ENCODE peak calls at places on chromosome 22, in six cellular contexts. S is fibroblast of the aortic adventitia, B is osteocyte, A is GM13976, H is heart left ventricle, N is kidney epithelial cell. Y is an unnamed sample.

GRCh38 chr22:45455621-45456020 is 42.1 kb downstream of the RIBC2 start:
- DNase-seq in S (no peak), B (no peak), A (no peak), H (no peak), N (no peak), Y (no peak)

GRCh38 chr22:28927526-28928089 is 44.2 kb downstream of the ZNRF3 start:
- DNase-seq in S (no peak), B (no peak), A (no peak), H (no peak), N (no peak), Y (no peak)

GRCh38 chr22:47465809-47466208 is 703.4 kb downstream of the TBC1D22A start:
- DNase-seq in S (no peak), B (no peak), A (no peak), H (no peak), N (no peak), Y (no peak)

GRCh38 chr22:25839755-25840154 is 97.8 kb downstream of the MYO18B start:
- DNase-seq in S (no peak), B (peak; percentile 56), A (no peak), H (no peak), N (no peak), Y (no peak)

GRCh38 chr22:32018056-32018455 is 25.0 kb upstream of the SLC5A1 start:
- DNase-seq in S (peak; percentile 33), B (no peak), A (no peak), H (no peak), N (no peak), Y (no peak)

GRCh38 chr22:37566903-37567798 is 6.9 kb downstream of the CDC42EP1 start:
- DNase-seq in S (peak; percentile 59), B (no peak), A (peak; percentile 93), H (peak; percentile 75), N (no peak), Y (peak; percentile 86)

GRCh38 chr22:47369020-47369419 is 606.6 kb downstream of the TBC1D22A start:
- DNase-seq in S (no peak), B (peak; percentile 74), A (no peak), H (no peak), N (no peak), Y (peak; percentile 42)

GRCh38 chr22:38034278-38034882 is 22.8 kb upstream of the PICK1 start:
- DNase-seq in S (peak; percentile 91), B (no peak), A (peak; percentile 66), H (peak; percentile 78), N (peak; percentile 73), Y (no peak)

GRCh38 chr22:46596032-46596441 is 24.1 kb upstream of the GRAMD4 start:
- DNase-seq in S (no peak), B (no peak), A (no peak), H (peak; percentile 95), N (peak; percentile 31), Y (no peak)

GRCh38 chr22:37314315-37315046 is 32.2 kb downstream of the CYTH4 start:
- DNase-seq in S (no peak), B (no peak), A (peak; percentile 73), H (no peak), N (no peak), Y (no peak)

GRCh38 chr22:38282397-38282796 is 9.6 kb upstream of the TMEM184B start:
- DNase-seq in S (no peak), B (no peak), A (no peak), H (no peak), N (no peak), Y (no peak)

GRCh38 chr22:25488244-25489020 is 76.0 kb upstream of the GRK3 start:
- DNase-seq in S (peak; percentile 80), B (peak; percentile 89), A (no peak), H (peak; percentile 83), N (peak; percentile 86), Y (no peak)

GRCh38 chr22:35971418-35972119 is 57.1 kb downstream of the RBFOX2 start:
- DNase-seq in S (peak; percentile 98), B (peak; percentile 85), A (no peak), H (no peak), N (peak; percentile 10), Y (no peak)

GRCh38 chr22:27089303-27089702 is 431.9 kb downstream of the MIAT start:
- DNase-seq in S (no peak), B (no peak), A (no peak), H (no peak), N (no peak), Y (no peak)

GRCh38 chr22:30553971-30554370 is 7.4 kb upstream of the SEC14L6 start:
- DNase-seq in S (no peak), B (no peak), A (no peak), H (no peak), N (no peak), Y (no peak)

GRCh38 chr22:24503851-24504170 is 8.7 kb downstream of the UPB1 start:
- DNase-seq in S (no peak), B (no peak), A (no peak), H (no peak), N (no peak), Y (no peak)

GRCh38 chr22:44574581-44575343 is 76.7 kb upstream of the RTL6 start:
- DNase-seq in S (peak; percentile 34), B (no peak), A (no peak), H (peak; percentile 25), N (no peak), Y (peak; percentile 55)

GRCh38 chr22:17237031-17237668 is 17.9 kb upstream of the ADA2 start:
- DNase-seq in S (no peak), B (no peak), A (peak; percentile 84), H (no peak), N (no peak), Y (no peak)

GRCh38 chr22:46036558-46037408 is 59.8 kb upstream of the WNT7B start:
- DNase-seq in S (no peak), B (no peak), A (no peak), H (no peak), N (no peak), Y (no peak)

GRCh38 chr22:46309526-46310085 is 12.9 kb downstream of the GTSE1 start:
- DNase-seq in S (no peak), B (no peak), A (no peak), H (no peak), N (no peak), Y (no peak)

GRCh38 chr22:34804588-34804987 is 261.4 kb upstream of the ISX start:
- DNase-seq in S (no peak), B (no peak), A (no peak), H (no peak), N (no peak), Y (no peak)

GRCh38 chr22:40753114-40753513 is 66.0 kb downstream of the SLC25A17 start:
- DNase-seq in S (no peak), B (no peak), A (no peak), H (no peak), N (no peak), Y (no peak)

GRCh38 chr22:39353346-39353745 is 3.6 kb downstream of the SYNGR1 start:
- DNase-seq in S (no peak), B (no peak), A (no peak), H (no peak), N (no peak), Y (no peak)
- TF ChIP-seq CTCF in S (no peak), B (no peak), A (no peak), H (no peak), N (no peak), Y (no peak)

GRCh38 chr22:43187171-43188099 is 501 bp upstream of the TTLL12 start:
- DNase-seq in S (peak; percentile 91), B (peak; percentile 99), A (peak; percentile 98), H (peak; percentile 97), N (peak; percentile 58), Y (peak; percentile 97)
- TF ChIP-seq CTCF in S (peak; percentile 28), B (peak; percentile 77), A (peak; percentile 92), H (peak; percentile 80), N (peak; percentile 47), Y (peak; percentile 84)

GRCh38 chr22:20184501-20185145 is 33.8 kb upstream of the CCDC188 start:
- DNase-seq in S (no peak), B (no peak), A (no peak), H (no peak), N (no peak), Y (no peak)

GRCh38 chr22:20186871-20187546 is 36.2 kb upstream of the CCDC188 start:
- DNase-seq in S (no peak), B (no peak), A (no peak), H (no peak), N (no peak), Y (no peak)

GRCh38 chr22:20185750-20186149 is 34.9 kb upstream of the CCDC188 start:
- DNase-seq in S (no peak), B (no peak), A (no peak), H (no peak), N (no peak), Y (no peak)

GRCh38 chr22:20187777-20188566 is 37.1 kb upstream of the CCDC188 start:
- DNase-seq in S (no peak), B (no peak), A (no peak), H (peak; percentile 45), N (no peak), Y (no peak)

DNA sequence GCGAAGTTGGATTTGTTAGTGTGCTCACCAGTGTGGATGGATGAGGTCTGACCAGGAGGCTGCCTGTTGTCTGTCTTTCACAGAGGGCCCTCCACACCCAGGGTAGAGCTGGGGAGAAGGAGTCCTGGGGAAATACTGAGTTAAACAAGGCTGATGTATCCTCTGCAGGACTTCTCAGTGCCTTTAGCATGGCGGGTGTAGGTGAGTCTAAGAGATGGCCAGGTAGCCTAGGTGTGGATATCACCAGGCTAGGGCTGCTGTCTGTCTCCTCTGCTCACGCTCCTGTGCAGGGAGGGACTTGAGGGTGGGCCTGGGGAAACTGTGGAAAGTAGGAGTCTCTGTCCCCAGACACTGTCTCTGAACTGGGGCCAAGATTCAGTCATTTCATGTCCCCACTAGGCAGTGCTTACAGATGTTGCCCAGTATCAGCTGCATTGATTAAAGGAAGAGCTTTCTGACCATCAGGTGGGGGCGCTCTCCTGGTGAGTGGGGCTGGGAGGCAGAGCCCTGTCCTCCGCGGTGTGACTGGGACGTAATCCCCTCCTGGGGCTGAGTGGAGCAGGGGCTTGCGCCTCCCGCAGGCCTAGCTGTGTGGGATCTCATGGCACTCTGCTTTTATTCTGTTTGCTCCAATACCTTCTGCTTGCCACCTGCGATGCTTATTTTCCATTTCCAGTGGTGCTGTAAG is 35.5 kb upstream of the CCDC188 start:
- DNase-seq in S (no peak), B (no peak), A (no peak), H (no peak), N (no peak), Y (no peak)
- TF ChIP-seq CTCF in S (no peak), B (no peak), A (no peak), H (no peak), N (peak; percentile 19), Y (peak; percentile 31)

GRCh38 chr22:23373601-23374000 is 193.3 kb downstream of the BCR start:
- DNase-seq in S (no peak), B (no peak), A (no peak), H (no peak), N (no peak), Y (no peak)

GRCh38 chr22:23380230-23380573 is 199.9 kb downstream of the IGLL1 start:
- DNase-seq in S (no peak), B (no peak), A (no peak), H (no peak), N (no peak), Y (no peak)

GRCh38 chr22:23375031-23375827 is 194.9 kb downstream of the BCR start:
- DNase-seq in S (no peak), B (no peak), A (no peak), H (no peak), N (no peak), Y (no peak)

GRCh38 chr22:23377767-23378166 is 197.5 kb downstream of the BCR start:
- DNase-seq in S (no peak), B (no peak), A (no peak), H (no peak), N (no peak), Y (no peak)

DNA sequence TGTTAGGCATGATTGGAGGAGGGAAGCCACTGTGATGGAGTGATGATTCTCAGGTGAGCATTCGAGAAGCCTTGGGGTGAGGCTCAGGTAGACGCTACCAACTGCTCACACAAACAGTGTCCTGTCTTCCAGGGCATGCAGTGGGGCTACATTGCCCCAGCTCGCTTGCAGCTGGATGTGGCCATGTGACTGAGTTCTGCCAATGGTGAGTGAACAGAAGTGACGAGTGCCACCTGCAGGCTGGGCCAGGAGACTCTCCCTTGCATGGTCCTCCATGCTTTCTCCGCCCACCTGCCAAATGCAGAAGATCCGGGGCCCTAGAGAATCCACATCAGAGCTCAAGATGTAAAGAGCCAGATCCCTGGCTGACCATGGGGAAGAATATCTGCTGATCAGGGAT is 195.9 kb downstream of the BCR start:
- DNase-seq in S (no peak), B (no peak), A (peak; percentile 69), H (no peak), N (no peak), Y (no peak)
- TF ChIP-seq CTCF in S (peak; percentile 15), B (peak; percentile 31), A (peak; percentile 33), H (no peak), N (peak; percentile 21), Y (no peak)